ENCODE peak calls at places on chromosomes 16 and 17, in four cellular contexts. C, W, L and B are unnamed samples.

GRCh38 chr17:27240802-27241155 is 53.1 kb upstream of the WSB1 start:
- DNase-seq in C (no peak), W (no peak), L (no peak), B (no peak)

GRCh38 chr17:33968350-33969044 is 286.6 kb upstream of the CCL2 start:
- DNase-seq in C (peak), W (peak), L (peak), B (peak)

GRCh38 chr17:2796164-2797140 is at the start of gene RAP1GAP2:
- DNase-seq in C (peak), W (no peak), L (peak), B (no peak)

GRCh38 chr17:6456914-6457687 is 12.8 kb downstream of the PIMREG start:
- DNase-seq in C (no peak), W (no peak), L (peak), B (no peak)

GRCh38 chr16:85554114-85554790 is 58.9 kb upstream of the GSE1 start:
- DNase-seq in C (peak), W (peak), L (peak), B (peak)

GRCh38 chr17:40456396-40456951 is 13.2 kb downstream of the IGFBP4 start:
- DNase-seq in C (no peak), W (no peak), L (no peak), B (no peak)

GRCh38 chr16:83851473-83851872 is 43.7 kb downstream of the HSBP1 start:
- DNase-seq in C (no peak), W (no peak), L (no peak), B (no peak)

GRCh38 chr17:7380855-7381683 is at the start of gene TNK1:
- DNase-seq in C (no peak), W (no peak), L (peak), B (no peak)

GRCh38 chr16:2166263-2167080 is 10.9 kb downstream of the TRAF7 start:
- DNase-seq in C (no peak), W (no peak), L (no peak), B (no peak)

GRCh38 chr17:5950871-5951270 is 119.3 kb upstream of the WSCD1 start:
- DNase-seq in C (no peak), W (no peak), L (no peak), B (no peak)

GRCh38 chr17:48604770-48605329 is at the start of gene HOXB6:
- DNase-seq in C (no peak), W (no peak), L (peak), B (no peak)

GRCh38 chr16:168424-168823 is 2.6 kb downstream of the HBM start:
- DNase-seq in C (no peak), W (no peak), L (no peak), B (no peak)

GRCh38 chr16:84886536-84887090 is 66.8 kb downstream of the CRISPLD2 start:
- DNase-seq in C (no peak), W (no peak), L (no peak), B (no peak)

GRCh38 chr16:9256196-9256595 is 164.8 kb downstream of the HAPSTR1 start:
- DNase-seq in C (peak), W (no peak), L (peak), B (peak)

GRCh38 chr17:8315740-8316217 is 5.7 kb downstream of the ARHGEF15 start:
- DNase-seq in C (no peak), W (no peak), L (no peak), B (no peak)

GRCh38 chr17:40038882-40039513 is 15.2 kb downstream of the MED24 start:
- DNase-seq in C (no peak), W (no peak), L (peak), B (no peak)

GRCh38 chr17:273994-274832 is 78.4 kb downstream of the RPH3AL start:
- DNase-seq in C (no peak), W (no peak), L (no peak), B (no peak)

GRCh38 chr17:65131946-65132345 is 5.2 kb upstream of the RGS9 start:
- DNase-seq in C (no peak), W (no peak), L (no peak), B (no peak)

GRCh38 chr17:10447035-10447931 is 22.1 kb downstream of the MYH4 start:
- DNase-seq in C (no peak), W (no peak), L (no peak), B (no peak)

GRCh38 chr17:78529871-78530670 is 47.1 kb downstream of the DNAH17 start:
- DNase-seq in C (no peak), W (no peak), L (no peak), B (no peak)

GRCh38 chr17:80285237-80285920 is 24.7 kb downstream of the RNF213 start:
- DNase-seq in C (peak), W (no peak), L (no peak), B (no peak)

GRCh38 chr17:80800775-80801391 is 190.8 kb upstream of the CHMP6 start:
- DNase-seq in C (no peak), W (no peak), L (no peak), B (no peak)

GRCh38 chr16:84138500-84138823 is 6.5 kb downstream of the HSDL1 start:
- DNase-seq in C (no peak), W (no peak), L (no peak), B (no peak)

GRCh38 chr17:27975146-27976011 is 67.1 kb upstream of the NLK start:
- DNase-seq in C (no peak), W (no peak), L (no peak), B (no peak)

GRCh38 chr17:49959183-49959935 is 9.6 kb upstream of the DLX4 start:
- DNase-seq in C (no peak), W (no peak), L (peak), B (no peak)

GRCh38 chr16:89586853-89587252 is 11.3 kb downstream of the CPNE7 start:
- DNase-seq in C (no peak), W (no peak), L (peak), B (no peak)

GRCh38 chr16:46949216-46949892 is 24.1 kb downstream of the DNAJA2 start:
- DNase-seq in C (no peak), W (no peak), L (no peak), B (no peak)
- TF ChIP-seq SPI1 in C (no peak), W (no peak), L (no peak), B (no peak)

DNA sequence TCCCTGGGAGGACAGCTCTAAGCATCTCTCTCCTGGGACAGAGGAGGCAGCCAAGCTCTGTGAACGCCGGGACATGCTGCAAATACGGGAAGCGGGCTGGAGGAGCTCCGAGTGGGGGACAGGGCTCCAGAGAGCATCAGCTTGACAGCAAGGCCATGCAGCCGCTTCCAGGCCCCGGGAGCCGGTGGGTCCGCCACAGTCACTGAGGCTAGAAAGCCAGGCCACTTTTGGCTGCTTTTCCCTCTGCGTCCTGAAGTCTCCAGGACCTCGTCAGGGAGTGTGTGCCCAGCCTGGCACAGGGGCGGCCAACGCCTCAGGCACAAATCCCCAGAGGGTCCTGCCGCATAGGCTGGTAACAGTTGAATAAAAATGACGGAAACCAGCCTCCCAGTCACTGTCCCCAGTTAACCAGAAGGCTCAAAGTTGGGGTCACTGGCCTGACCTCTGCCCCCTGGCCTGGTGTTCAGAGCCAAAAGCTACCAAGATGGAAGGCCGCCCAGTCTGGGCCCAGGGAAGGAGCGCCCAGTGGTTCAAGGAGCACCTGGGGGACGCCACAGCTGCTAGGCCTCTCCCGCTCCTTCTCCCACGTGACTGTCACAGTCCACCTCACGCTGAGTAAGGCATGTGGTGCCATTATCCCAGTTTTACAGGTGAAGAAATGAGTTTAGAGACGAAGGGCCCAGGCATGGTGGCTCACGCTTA is 3.2 kb upstream of the TRIM65 start:
- DNase-seq in C (no peak), W (no peak), L (no peak), B (no peak)
- TF ChIP-seq POLR2AphosphoS5 in C (no peak), W (no peak), L (no peak), B (no peak)

DNA sequence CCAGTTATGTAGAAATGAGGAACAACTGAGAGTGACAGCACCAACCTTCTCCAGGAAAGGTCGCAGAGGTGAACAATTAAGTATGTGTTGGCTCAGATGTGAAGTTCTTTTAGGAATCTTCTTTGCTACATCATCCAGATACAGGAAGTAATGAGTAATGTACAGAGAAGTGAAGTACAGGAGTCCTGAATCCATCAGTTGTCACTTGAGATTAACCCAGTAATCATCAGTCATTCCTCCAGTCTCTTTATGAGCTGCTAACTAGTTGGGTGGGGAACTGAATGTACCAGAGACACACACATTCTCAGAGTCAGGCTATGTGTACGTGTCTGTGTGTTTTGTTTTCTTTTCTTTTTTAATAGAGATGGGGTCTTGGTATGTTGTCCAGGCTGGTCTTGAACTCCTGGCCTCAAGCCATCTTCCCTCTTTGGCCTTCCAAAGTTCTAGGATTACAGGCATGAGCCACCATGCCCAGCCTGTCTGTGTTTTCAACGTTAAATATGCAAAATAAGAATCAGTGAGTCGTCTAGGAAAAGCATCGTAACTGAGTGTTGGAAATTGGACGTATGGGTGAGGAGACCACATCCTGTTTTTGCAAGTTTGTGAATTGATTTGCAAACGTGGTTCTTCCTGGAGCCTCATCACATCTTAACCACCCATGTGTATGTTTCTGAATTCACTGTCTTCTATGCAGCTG is 19.9 kb downstream of the ZNF200 start:
- DNase-seq in C (peak), W (no peak), L (no peak), B (no peak)
- TF ChIP-seq SPI1 in C (no peak), W (no peak), L (no peak), B (no peak)

DNA sequence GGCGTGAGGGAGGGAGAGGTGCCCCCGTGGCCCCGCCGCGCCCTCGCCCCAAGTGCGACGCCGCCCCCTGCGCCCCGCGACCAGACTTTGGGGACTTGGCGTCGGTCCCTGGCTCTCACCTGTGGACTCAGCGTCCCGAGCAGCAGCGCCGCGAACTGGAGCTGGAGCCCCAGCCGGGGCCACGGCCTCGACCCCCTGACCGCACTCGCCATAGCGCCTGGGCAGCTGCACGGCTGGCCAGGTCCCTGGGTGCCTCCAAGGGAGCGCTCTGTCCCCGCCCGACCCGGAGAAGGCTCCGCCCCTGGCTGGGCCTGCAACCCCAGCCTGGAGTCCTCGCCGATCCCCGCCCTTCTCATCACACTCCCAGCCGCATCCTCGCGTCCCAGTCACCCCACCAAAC is at the start of gene ERN2:
- DNase-seq in C (no peak), W (no peak), L (peak), B (no peak)
- TF ChIP-seq POLR2AphosphoS5 in C (no peak), W (no peak), L (no peak), B (no peak)

GRCh38 chr16:31298958-31299357 is 39.2 kb downstream of the ITGAM start:
- DNase-seq in C (no peak), W (peak), L (no peak), B (no peak)

GRCh38 chr16:31298340-31298739 is 38.6 kb downstream of the ITGAM start:
- DNase-seq in C (no peak), W (no peak), L (no peak), B (no peak)

GRCh38 chr16:31297496-31297895 is 37.7 kb downstream of the ITGAM start:
- DNase-seq in C (no peak), W (no peak), L (no peak), B (no peak)

GRCh38 chr16:31305219-31305618 is 45.4 kb downstream of the ITGAM start:
- DNase-seq in C (no peak), W (no peak), L (no peak), B (no peak)

DNA sequence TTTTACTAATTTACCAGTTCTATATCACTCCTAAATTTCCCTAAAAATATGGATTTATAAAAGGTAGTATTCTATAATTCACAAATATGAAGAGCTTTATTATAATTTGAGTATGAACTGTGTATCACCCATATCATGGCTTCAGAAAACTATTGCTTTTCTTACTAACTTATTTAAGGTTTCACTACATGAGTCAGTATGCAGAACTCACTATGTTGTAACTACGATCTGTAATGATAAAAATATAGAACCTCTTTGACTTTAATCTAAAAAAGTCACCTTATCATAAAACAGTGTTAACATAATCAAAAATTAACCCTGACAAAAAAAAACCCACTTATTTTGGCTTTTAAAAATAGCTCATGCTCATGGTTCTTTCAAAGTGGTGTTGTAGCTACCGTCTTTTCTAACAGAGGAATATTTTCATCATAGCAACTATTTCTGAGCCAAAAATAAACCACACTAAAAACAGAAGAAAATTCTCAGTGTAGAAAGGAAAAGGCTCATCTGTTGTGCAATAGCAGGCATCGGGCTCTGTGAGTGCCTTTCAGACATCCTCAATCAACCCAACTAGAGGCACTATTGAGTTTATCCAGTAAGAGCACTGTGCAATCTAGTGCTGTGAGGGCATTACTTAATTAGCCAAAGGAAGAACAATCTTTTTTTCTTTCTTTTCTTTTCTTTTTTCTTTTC is 42.1 kb downstream of the ITGAM start:
- DNase-seq in C (peak), W (no peak), L (peak), B (no peak)
- TF ChIP-seq SPI1 in C (no peak), W (no peak), L (no peak), B (no peak)

GRCh38 chr16:49654425-49654824 is 201.5 kb downstream of the ZNF423 start:
- DNase-seq in C (no peak), W (no peak), L (no peak), B (no peak)

GRCh38 chr16:49651980-49652379 is 203.9 kb downstream of the ZNF423 start:
- DNase-seq in C (no peak), W (no peak), L (no peak), B (no peak)

GRCh38 chr16:49651226-49651625 is 204.7 kb downstream of the ZNF423 start:
- DNase-seq in C (no peak), W (no peak), L (no peak), B (no peak)

GRCh38 chr16:49653577-49653976 is 202.3 kb downstream of the ZNF423 start:
- DNase-seq in C (no peak), W (no peak), L (no peak), B (no peak)

DNA sequence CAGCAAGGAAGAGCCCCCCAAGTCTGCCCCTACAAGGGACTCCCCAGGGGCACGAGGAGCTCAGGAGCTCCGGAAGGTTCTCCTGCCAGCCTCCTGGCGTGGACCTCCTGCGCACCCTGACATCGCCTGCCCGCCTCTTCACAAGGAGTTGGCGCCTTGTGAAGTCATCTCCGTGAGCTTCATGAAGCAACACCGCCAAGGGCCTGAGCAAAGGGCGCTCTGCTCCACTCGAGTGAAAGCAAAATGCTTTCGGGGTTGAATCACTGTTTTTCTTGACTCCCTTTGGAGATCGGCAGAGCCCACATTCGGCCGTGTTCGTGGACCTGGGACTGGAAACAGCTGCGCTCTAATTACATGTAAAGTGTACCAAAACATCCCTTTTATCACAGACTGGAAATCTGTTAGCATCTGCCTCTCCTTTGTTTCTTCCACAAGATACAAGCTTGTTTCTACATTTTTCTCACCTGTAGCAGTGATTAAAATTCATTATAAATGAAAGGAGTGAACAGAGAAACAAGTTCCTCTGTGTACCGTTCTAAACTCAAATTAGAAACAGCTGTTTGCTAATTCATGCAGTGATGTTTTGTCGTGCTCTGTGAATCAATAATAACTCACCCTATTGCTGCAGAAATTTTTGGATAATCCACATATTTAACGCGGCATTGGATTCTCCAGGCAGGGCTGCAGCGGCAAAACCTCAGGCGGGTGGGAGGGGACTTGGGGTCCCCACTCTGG is 203.3 kb downstream of the ZNF423 start:
- DNase-seq in C (no peak), W (no peak), L (no peak), B (no peak)
- TF ChIP-seq POLR2AphosphoS5 in C (no peak), W (no peak), L (no peak), B (no peak)

GRCh38 chr17:44223574-44224046 is 4.1 kb upstream of the UBTF start:
- DNase-seq in C (no peak), W (no peak), L (no peak), B (no peak)
- TF ChIP-seq SPI1 in C (no peak), W (no peak), L (no peak), B (no peak)

GRCh38 chr16:68985268-68985667 is 120.2 kb upstream of the HAS3 start:
- DNase-seq in C (no peak), W (no peak), L (no peak), B (no peak)

GRCh38 chr16:68981971-68982370 is 123.5 kb upstream of the HAS3 start:
- DNase-seq in C (no peak), W (no peak), L (no peak), B (no peak)

GRCh38 chr16:68987734-68988457 is 117.6 kb upstream of the HAS3 start:
- DNase-seq in C (no peak), W (no peak), L (peak), B (no peak)

GRCh38 chr16:68984467-68984866 is 121.0 kb upstream of the HAS3 start:
- DNase-seq in C (no peak), W (no peak), L (no peak), B (no peak)

DNA sequence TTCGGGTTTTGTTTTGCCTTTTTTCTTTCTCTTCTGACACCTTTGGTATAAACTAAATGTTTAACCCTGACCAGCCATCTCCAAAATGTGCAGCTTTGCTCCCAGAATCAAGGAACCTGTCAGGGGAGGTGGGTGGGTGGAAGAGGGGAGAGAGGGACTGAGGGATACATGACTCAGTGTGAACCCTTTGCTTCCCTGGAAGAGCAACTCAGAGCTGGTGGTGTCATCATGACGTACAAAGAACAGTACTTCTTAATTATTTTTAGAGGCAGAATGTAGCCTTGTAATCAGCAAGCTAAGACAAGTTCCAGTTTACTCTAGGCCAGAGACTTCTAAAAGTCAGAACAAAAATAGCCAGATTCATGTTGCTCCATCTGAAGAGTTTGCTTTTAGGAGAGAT is 119.6 kb upstream of the HAS3 start:
- DNase-seq in C (no peak), W (no peak), L (peak), B (no peak)
- TF ChIP-seq POLR2AphosphoS5 in C (no peak), W (no peak), L (no peak), B (no peak)